ENCODE peak calls at places on chromosomes 12 and 14, in nine cellular contexts. J is ovary, O is tibial nerve, P is heart left ventricle, C is endothelial cell of umbilical vein, Z is Peyer's patch, N is IMR-90, X is uterus, A is A549. M is an unnamed sample.

GRCh38 chr12:94112116-94112515 is 36.3 kb upstream of the PLXNC1 start:
- DNase-seq in C (no peak), X (no peak), P (no peak), Z (no peak), N (no peak), O (no peak), J (no peak), A (no peak), M (no peak)

GRCh38 chr12:121697093-121697698 is 15.4 kb upstream of the TMEM120B start:
- DNase-seq in O (peak; percentile 75), A (peak; percentile 70), J (no peak), X (no peak), Z (no peak), C (peak; percentile 62), N (peak; percentile 53), P (no peak), M (no peak)

GRCh38 chr12:6056406-6057211 is 67.9 kb downstream of the VWF start:
- DNase-seq in A (peak; percentile 39), C (no peak), Z (peak; percentile 57), J (no peak), O (no peak), N (no peak), P (no peak), X (no peak), M (no peak)

GRCh38 chr12:128133321-128134050 is 133.5 kb upstream of the TMEM132C start:
- DNase-seq in Z (no peak), J (no peak), A (no peak), N (no peak), P (no peak), C (no peak), O (no peak), X (no peak), M (no peak)

GRCh38 chr12:123990512-123990911 is 17.5 kb downstream of the ZNF664 start:
- DNase-seq in O (no peak), A (no peak), X (peak; percentile 47), N (peak; percentile 46), Z (no peak), P (no peak), J (no peak), C (peak; percentile 12), M (no peak)

GRCh38 chr14:55446833-55447232 is 6.4 kb upstream of the TBPL2 start:
- DNase-seq in X (no peak), O (no peak), A (peak; percentile 31), N (peak; percentile 97), C (peak; percentile 55), J (no peak), P (no peak), Z (no peak), M (peak; percentile 36)

GRCh38 chr14:71686677-71687076 is 245.6 kb upstream of the RGS6 start:
- DNase-seq in A (no peak), J (peak; percentile 44), P (no peak), N (peak; percentile 36), X (peak; percentile 80), C (no peak), Z (no peak), O (peak; percentile 32), M (no peak)

GRCh38 chr14:28382460-28383220 is 383.9 kb upstream of the FOXG1 start:
- DNase-seq in J (no peak), A (peak; percentile 91), X (no peak), C (peak; percentile 71), O (no peak), P (no peak), N (no peak), Z (no peak), M (no peak)

GRCh38 chr14:94110552-94111181 is at the start of gene IFI27:
- DNase-seq in J (peak; percentile 46), N (peak; percentile 41), P (peak; percentile 79), O (peak; percentile 78), C (peak; percentile 62), A (no peak), X (peak; percentile 53), Z (peak; percentile 62), M (peak; percentile 87)

GRCh38 chr14:91123201-91123600 is 9.3 kb downstream of the DGLUCY start:
- DNase-seq in O (no peak), A (no peak), P (peak; percentile 32), N (no peak), X (no peak), Z (no peak), C (no peak), J (no peak), M (no peak)

GRCh38 chr12:129676411-129676810 is 227.4 kb downstream of the TMEM132D start:
- DNase-seq in P (no peak), C (no peak), O (no peak), X (no peak), N (no peak), J (no peak), A (no peak), Z (no peak), M (no peak)

DNA sequence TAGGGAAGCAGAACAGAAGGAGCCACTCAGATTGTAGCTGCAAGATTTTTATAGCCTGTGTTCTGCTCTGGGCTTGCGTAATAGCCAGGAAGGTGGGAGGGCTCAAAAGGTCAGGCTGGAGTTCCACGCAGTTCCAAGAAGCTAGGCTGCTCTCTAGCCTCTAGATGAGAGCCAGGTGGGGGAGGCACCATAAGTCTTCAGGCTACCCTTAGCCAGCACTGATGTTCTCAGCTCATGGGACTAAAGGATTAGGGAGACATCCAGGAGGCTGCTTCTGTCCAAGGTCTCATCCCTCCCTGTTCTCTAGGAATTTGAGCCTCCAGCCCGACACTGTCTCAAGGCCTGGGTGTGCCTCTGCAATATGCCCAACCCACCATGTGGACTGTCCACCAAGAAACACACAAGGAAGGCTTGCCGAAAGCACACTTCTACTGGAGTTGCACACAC is 1.7 kb downstream of the LMBR1L start:
- DNase-seq in Z (peak; percentile 65), O (peak; percentile 78), N (peak; percentile 20), C (peak; percentile 33), P (peak; percentile 82), A (no peak), J (peak; percentile 78), X (peak; percentile 88), M (peak; percentile 90)
- TF ChIP-seq POLR2A in Z (peak; percentile 35), O (no peak), N (no peak), C (no peak), P (peak; percentile 19), A (no peak), J (peak; percentile 47), X (peak; percentile 56), M (no peak)

GRCh38 chr12:132562489-132563045 is 47.8 kb downstream of the LRCOL1 start:
- DNase-seq in C (no peak), J (no peak), N (no peak), P (no peak), X (no peak), A (no peak), O (no peak), Z (no peak), M (no peak)

GRCh38 chr12:132559652-132560420 is 50.5 kb downstream of the LRCOL1 start:
- DNase-seq in J (no peak), O (no peak), C (peak; percentile 39), A (peak; percentile 53), X (peak; percentile 42), N (peak; percentile 36), P (no peak), Z (peak; percentile 77), M (peak; percentile 48)

GRCh38 chr12:132560421-132560830 is 50.0 kb downstream of the LRCOL1 start:
- DNase-seq in O (no peak), J (no peak), X (no peak), N (no peak), P (no peak), Z (peak; percentile 68), C (peak; percentile 26), A (peak; percentile 39), M (no peak)

GRCh38 chr12:132560831-132561783 is 49.3 kb downstream of the LRCOL1 start:
- DNase-seq in J (peak; percentile 67), O (no peak), C (peak; percentile 63), N (peak; percentile 51), A (peak; percentile 82), P (no peak), Z (peak; percentile 79), X (no peak), M (peak; percentile 69)

DNA sequence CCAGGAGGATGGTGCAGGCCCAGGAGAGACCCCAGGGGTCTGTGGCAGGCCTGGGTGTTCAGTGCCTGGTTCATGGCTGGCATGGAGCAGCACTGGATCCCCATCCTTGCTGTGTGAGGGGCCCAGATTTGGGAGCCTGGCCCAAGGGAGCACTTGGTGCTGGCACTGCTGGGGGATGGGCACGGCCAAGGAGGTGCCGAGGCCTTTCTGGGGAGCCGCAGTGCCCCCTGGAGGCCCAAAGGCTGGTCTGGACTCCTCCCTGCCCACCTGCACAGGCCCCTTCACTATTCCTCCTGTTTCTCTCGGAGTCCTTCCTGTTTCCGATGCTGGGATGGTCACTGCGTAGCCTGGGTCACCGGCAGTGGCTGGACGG is 48.6 kb downstream of the LRCOL1 start:
- DNase-seq in O (no peak), X (no peak), N (no peak), P (no peak), J (no peak), Z (no peak), C (no peak), A (peak; percentile 54), M (no peak)
- TF ChIP-seq CTCF in O (no peak), X (no peak), N (peak; percentile 45), P (no peak), J (no peak), Z (peak; percentile 21), C (peak; percentile 60), A (peak; percentile 16), M (no peak)

GRCh38 chr14:66045572-66046021 is 440.6 kb upstream of the CCDC196 start:
- DNase-seq in X (no peak), Z (no peak), O (no peak), A (no peak), C (peak; percentile 51), J (no peak), P (peak; percentile 84), N (no peak), M (no peak)

GRCh38 chr14:66043921-66044320 is 442.2 kb upstream of the CCDC196 start:
- DNase-seq in N (no peak), X (no peak), Z (no peak), P (no peak), A (no peak), J (no peak), O (no peak), C (peak; percentile 12), M (no peak)

GRCh38 chr14:66046591-66046990 is 439.6 kb upstream of the CCDC196 start:
- DNase-seq in O (no peak), J (no peak), X (no peak), P (no peak), N (no peak), A (no peak), C (no peak), Z (no peak), M (no peak)

GRCh38 chr14:66046035-66046434 is 440.1 kb upstream of the CCDC196 start:
- DNase-seq in X (no peak), P (no peak), O (no peak), N (no peak), J (no peak), Z (no peak), C (no peak), A (no peak), M (no peak)
- H3K27ac ChIP-seq in X (no peak overlapping the region), P (peak overlapping the region; percentile 25), O (no peak overlapping the region), N (no peak overlapping the region), J (no peak overlapping the region), Z (no peak overlapping the region), C (no peak overlapping the region), A (no peak overlapping the region), M (no peak overlapping the region)

DNA sequence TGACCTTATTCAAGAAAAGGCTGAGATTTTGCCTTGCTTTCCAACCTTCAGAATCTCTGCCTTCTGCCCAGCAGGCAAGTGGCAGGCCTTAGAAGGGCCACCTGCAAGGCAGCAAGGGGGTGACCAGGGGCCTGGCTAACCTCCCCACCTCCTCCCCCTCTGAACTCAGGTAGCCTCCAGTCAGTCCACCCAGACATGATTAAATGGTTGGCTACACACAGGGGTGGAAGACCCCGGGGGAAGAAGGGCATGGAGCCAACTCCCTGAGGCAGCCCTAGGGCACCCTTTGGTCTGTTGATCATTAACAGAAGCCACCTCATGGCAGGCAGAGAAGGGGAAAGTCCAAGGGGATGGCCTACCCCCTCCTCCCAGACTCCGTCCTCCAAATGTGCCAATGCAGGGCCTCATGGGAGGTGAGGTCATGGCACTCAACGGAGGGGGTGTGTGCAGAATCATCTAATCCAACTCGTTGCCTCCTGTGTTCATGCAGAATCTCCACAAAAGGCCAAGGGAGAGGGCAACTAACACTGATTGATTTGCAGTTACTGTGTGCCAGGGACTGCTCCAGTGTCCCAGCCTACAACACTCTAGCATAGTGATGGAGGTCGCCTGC is 8.5 kb downstream of the ZFP36L1 start:
- DNase-seq in Z (peak; percentile 87), N (no peak), J (peak; percentile 51), A (peak; percentile 97), C (peak; percentile 14), X (peak; percentile 45), P (peak; percentile 30), O (no peak), M (peak; percentile 13)
- TF ChIP-seq POLR2A in Z (no peak), N (no peak), J (no peak), A (no peak), C (no peak), X (no peak), P (no peak), O (no peak), M (no peak)

M was measured in testis.